ENCODE peak calls at places on chromosomes 3 and 15, in five cellular contexts. W is MCF 10A, I is T1000, X is KG1, S is cerebellar cortex. K is an unnamed sample.

GRCh38 chr3:19013879-19014278 is 134.4 kb upstream of the KCNH8 start:
- DNase-seq in W (no peak), S (no peak), I (no peak), X (no peak), K (no peak)

GRCh38 chr15:35986072-35986666 is 440.2 kb upstream of the DPH6 start:
- DNase-seq in W (no peak), X (no peak), I (no peak), S (no peak), K (no peak)

GRCh38 chr3:113626513-113627371 is 69.7 kb downstream of the USF3 start:
- DNase-seq in I (peak), S (peak), X (no peak), W (peak), K (peak)

GRCh38 chr3:115164374-115165221 is 17.5 kb upstream of the ZBTB20 start:
- DNase-seq in S (no peak), W (no peak), I (no peak), X (no peak), K (no peak)

GRCh38 chr3:148723591-148723990 is 25.9 kb downstream of the AGTR1 start:
- DNase-seq in X (no peak), W (peak), I (no peak), S (no peak), K (peak)

GRCh38 chr3:63807901-63808589 is 11.1 kb upstream of the C3orf49 start:
- DNase-seq in S (no peak), W (no peak), I (no peak), X (no peak), K (no peak)

GRCh38 chr3:13480340-13481318 is 523 bp downstream of the HDAC11 start:
- DNase-seq in S (no peak), W (no peak), X (no peak), I (no peak), K (no peak)

GRCh38 chr3:197426161-197426566 is 127.8 kb upstream of the DLG1 start:
- DNase-seq in W (peak), S (peak), X (no peak), I (no peak), K (peak)

GRCh38 chr15:74283366-74283765 is 47.2 kb downstream of the CCDC33 start:
- DNase-seq in W (no peak), S (no peak), X (no peak), I (no peak), K (no peak)

GRCh38 chr3:197518794-197519451 is 36.8 kb downstream of the BDH1 start:
- DNase-seq in X (no peak), I (no peak), S (no peak), W (no peak), K (no peak)

GRCh38 chr15:90201150-90201943 is at the start of gene SEMA4B:
- DNase-seq in I (peak), S (peak), W (peak), X (peak), K (peak)

GRCh38 chr3:70561796-70562195 is 249.4 kb upstream of the MDFIC2 start:
- DNase-seq in S (no peak), X (no peak), W (no peak), I (no peak), K (no peak)

GRCh38 chr3:133997871-133998635 is 31.7 kb downstream of the SLCO2A1 start:
- DNase-seq in X (no peak), S (no peak), I (no peak), W (no peak), K (no peak)

GRCh38 chr15:57743424-57743823 is 36.9 kb downstream of the POLR2M start:
- DNase-seq in X (no peak), S (no peak), W (peak), I (no peak), K (peak)